ENCODE peak calls at places on chromosomes 12 and 14, in ten cellular contexts. O is uterus; V is Caco-2; Q is thoracic aorta; G is NT2/D1; P is mammary epithelial cell; C is cardiac muscle cell; K is testis; H is CD4-positive, alpha-beta T cell; A is CD8-positive, alpha-beta memory T cell. E is an unnamed sample. For H3K27me3, the result is how much of the 10 kb centered on the place peaks cover.

GRCh38 chr12:121400332-121401139 is 618 bp downstream of the RNF34 start:
- DNase-seq in O (peak), V (peak), Q (no peak), G (peak), P (peak), C (peak), K (peak), H (peak), A (peak), E (peak)

GRCh38 chr12:14430394-14430986 is 65.0 kb downstream of the ATF7IP start:
- DNase-seq in O (no peak), V (no peak), Q (no peak), G (no peak), P (no peak), C (no peak), K (no peak), H (no peak), A (no peak), E (no peak)

GRCh38 chr14:91241848-91242247 is 2.7 kb downstream of the GPR68 start:
- DNase-seq in O (no peak), V (no peak), Q (no peak), G (no peak), P (no peak), C (no peak), K (no peak), H (no peak), A (no peak), E (no peak)

GRCh38 chr14:36009643-36010042 is 166.9 kb downstream of the PTCSC3 start:
- DNase-seq in O (no peak), V (no peak), Q (no peak), G (no peak), P (no peak), C (no peak), K (no peak), H (no peak), A (no peak), E (no peak)

GRCh38 chr12:57605308-57606015 is 838 bp downstream of the DTX3 start:
- DNase-seq in O (peak), V (no peak), Q (no peak), G (no peak), P (no peak), C (no peak), K (peak), H (no peak), A (no peak), E (no peak)

GRCh38 chr12:67243260-67243659 is 25.9 kb upstream of the CAND1 start:
- DNase-seq in O (no peak), V (no peak), Q (no peak), G (no peak), P (no peak), C (no peak), K (no peak), H (no peak), A (no peak), E (no peak)

GRCh38 chr14:75454963-75455546 is 27.2 kb downstream of the JDP2 start:
- DNase-seq in O (peak), V (no peak), Q (no peak), G (no peak), P (peak), C (peak), K (peak), H (no peak), A (no peak), E (peak)

GRCh38 chr14:76947838-76948184 is 80.7 kb downstream of the IRF2BPL start:
- DNase-seq in O (no peak), V (no peak), Q (no peak), G (no peak), P (no peak), C (no peak), K (no peak), H (no peak), A (no peak), E (no peak)

GRCh38 chr12:41190360-41190759 is 2.2 kb downstream of the PDZRN4 start:
- DNase-seq in O (no peak), V (no peak), Q (no peak), G (no peak), P (no peak), C (peak), K (peak), H (no peak), A (no peak), E (peak)

GRCh38 chr12:103632554-103633216 is 45.6 kb downstream of the STAB2 start:
- DNase-seq in O (no peak), V (peak), Q (no peak), G (peak), P (peak), C (peak), K (peak), H (peak), A (peak), E (peak)

GRCh38 chr12:125544979-125545378 is 479.7 kb downstream of the AACS start:
- DNase-seq in O (no peak), V (no peak), Q (no peak), G (no peak), P (no peak), C (no peak), K (no peak), H (no peak), A (no peak), E (no peak)

GRCh38 chr12:90515199-90516175 is 439.5 kb downstream of the CCER1 start:
- DNase-seq in O (no peak), V (no peak), Q (no peak), G (no peak), P (no peak), C (peak), K (no peak), H (no peak), A (no peak), E (peak)

GRCh38 chr14:29895591-29896043 is 32.0 kb downstream of the PRKD1 start:
- DNase-seq in O (no peak), V (peak), Q (no peak), G (no peak), P (no peak), C (no peak), K (no peak), H (no peak), A (no peak), E (no peak)

GRCh38 chr14:53948181-53948884 is 8.3 kb downstream of the BMP4 start:
- DNase-seq in O (no peak), V (no peak), Q (no peak), G (no peak), P (no peak), C (no peak), K (no peak), H (no peak), A (no peak), E (no peak)

GRCh38 chr14:64682173-64682710 is 22.0 kb upstream of the PLEKHG3 start:
- DNase-seq in O (peak), V (no peak), Q (peak), G (no peak), P (peak), C (peak), K (peak), H (no peak), A (no peak), E (peak)

GRCh38 chr14:93263416-93263815 is 56.4 kb downstream of the UBR7 start:
- DNase-seq in O (no peak), V (no peak), Q (no peak), G (no peak), P (peak), C (no peak), K (no peak), H (no peak), A (no peak), E (peak)

GRCh38 chr14:77314043-77314442 is 6.6 kb downstream of the POMT2 start:
- DNase-seq in O (peak), V (peak), Q (no peak), G (no peak), P (peak), C (peak), K (no peak), H (no peak), A (no peak), E (peak)

GRCh38 chr12:95608252-95609033 is 57.2 kb upstream of the USP44 start:
- DNase-seq in O (peak), V (no peak), Q (peak), G (peak), P (peak), C (peak), K (no peak), H (no peak), A (no peak), E (peak)

GRCh38 chr12:119710374-119710773 is 42.4 kb downstream of the PRKAB1 start:
- DNase-seq in O (no peak), V (no peak), Q (no peak), G (no peak), P (peak), C (no peak), K (no peak), H (no peak), A (no peak), E (peak)

GRCh38 chr12:115760231-115760630 is 517.3 kb downstream of the MED13L start:
- DNase-seq in O (no peak), V (no peak), Q (no peak), G (no peak), P (no peak), C (no peak), K (no peak), H (no peak), A (no peak), E (no peak)
- H3K27me3 ChIP-seq in O (under half), V (under half), Q (under half), G (under half), P (under half), C (under half), K (under half), H (under half), A (under half), E (under half)

GRCh38 chr12:49646331-49646830 is 23.0 kb downstream of the PRPF40B start:
- DNase-seq in O (no peak), V (no peak), Q (no peak), G (no peak), P (no peak), C (no peak), K (no peak), H (no peak), A (no peak), E (no peak)
- H3K27me3 ChIP-seq in O (under half), V (under half), Q (under half), G (under half), P (under half), C (under half), K (under half), H (under half), A (under half), E (under half)

GRCh38 chr12:110750784-110751461 is 8.2 kb upstream of the PPP1CC start:
- DNase-seq in O (peak), V (no peak), Q (no peak), G (no peak), P (peak), C (peak), K (no peak), H (no peak), A (no peak), E (no peak)

GRCh38 chr12:110754101-110754793 is 11.6 kb upstream of the PPP1CC start:
- DNase-seq in O (peak), V (no peak), Q (no peak), G (no peak), P (no peak), C (peak), K (peak), H (no peak), A (no peak), E (no peak)

GRCh38 chr12:110758922-110759321 is 16.2 kb upstream of the PPP1CC start:
- DNase-seq in O (no peak), V (no peak), Q (no peak), G (no peak), P (no peak), C (no peak), K (no peak), H (no peak), A (no peak), E (no peak)

GRCh38 chr12:110760204-110760609 is 17.5 kb upstream of the PPP1CC start:
- DNase-seq in O (no peak), V (no peak), Q (no peak), G (no peak), P (no peak), C (no peak), K (no peak), H (no peak), A (no peak), E (no peak)

DNA sequence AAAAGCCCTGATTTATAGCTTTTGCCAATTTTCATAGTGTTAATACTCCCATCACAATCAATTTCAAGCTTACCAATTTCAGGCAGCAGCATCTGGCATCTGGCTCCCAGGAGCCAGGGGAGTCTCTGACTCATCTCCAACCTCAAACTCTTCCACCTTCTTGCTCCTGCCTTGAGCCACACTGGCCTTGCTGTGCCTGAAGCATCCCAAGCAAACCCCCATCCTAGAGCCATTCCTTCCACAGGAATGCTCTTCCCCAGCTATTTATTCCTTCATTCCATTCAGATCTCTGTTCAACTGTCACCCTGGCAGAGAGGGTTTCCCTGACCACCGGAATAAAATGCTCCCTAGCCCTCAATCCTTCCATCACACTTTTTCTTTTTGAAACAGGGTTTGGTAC is 13.9 kb upstream of the PPP1CC start:
- DNase-seq in O (no peak), V (no peak), Q (no peak), G (no peak), P (peak), C (no peak), K (no peak), H (no peak), A (no peak), E (no peak)
- H3K27me3 ChIP-seq in O (under half), V (under half), Q (under half), G (under half), P (under half), C (under half), K (under half), H (under half), A (under half), E (under half)

GRCh38 chr14:52069617-52070431 is 965 bp upstream of the NID2 start:
- DNase-seq in O (peak), V (no peak), Q (no peak), G (no peak), P (no peak), C (peak), K (peak), H (no peak), A (no peak), E (no peak)

GRCh38 chr14:52073251-52073650 is 4.4 kb upstream of the NID2 start:
- DNase-seq in O (no peak), V (no peak), Q (no peak), G (no peak), P (no peak), C (peak), K (no peak), H (no peak), A (no peak), E (no peak)

GRCh38 chr14:52068741-52069616 is at the start of gene NID2:
- DNase-seq in O (peak), V (no peak), Q (no peak), G (peak), P (peak), C (peak), K (peak), H (no peak), A (peak), E (peak)

GRCh38 chr14:52072266-52072780 is 3.5 kb upstream of the NID2 start:
- DNase-seq in O (no peak), V (no peak), Q (no peak), G (no peak), P (no peak), C (no peak), K (no peak), H (no peak), A (no peak), E (no peak)

GRCh38 chr14:52071675-52072074 is 2.8 kb upstream of the NID2 start:
- DNase-seq in O (no peak), V (no peak), Q (no peak), G (no peak), P (no peak), C (peak), K (no peak), H (no peak), A (no peak), E (peak)
- H3K27me3 ChIP-seq in O (under half), V (under half), Q (under half), G (under half), P (under half), C (under half), K (under half), H (under half), A (under half), E (under half)

GRCh38 chr14:100556076-100556475 is 31.1 kb downstream of the BEGAIN start:
- DNase-seq in O (no peak), V (no peak), Q (no peak), G (no peak), P (no peak), C (no peak), K (no peak), H (no peak), A (no peak), E (no peak)
- H3K27me3 ChIP-seq in O (under half), V (under half), Q (under half), G (under half), P (under half), C (under half), K (under half), H (under half), A (under half), E (under half)